ENCODE peak calls at places on chromosomes 11 and 22, in four cellular contexts. O is GM12878, Q is K562, E is stomach. Y is an unnamed sample.
A peak's percentile ranks its signal among the peaks of the same experiment; 100 is the strongest.

GRCh38 chr11:20004856-20005255 is 155.4 kb downstream of the DBX1 start:
- DNase-seq in O (no peak), Q (no peak), E (no peak), Y (no peak)

GRCh38 chr11:119934267-119934666 is 203.6 kb downstream of the TRIM29 start:
- DNase-seq in Q (peak; percentile 33), O (no peak), E (no peak), Y (no peak)

GRCh38 chr11:2444301-2445106 is at the start of the genes KCNQ1 and TRPM5:
- DNase-seq in Q (peak; percentile 98), E (peak; percentile 88), O (no peak), Y (no peak)

GRCh38 chr11:126332221-126332711 is 23.2 kb upstream of the ST3GAL4 start:
- DNase-seq in O (no peak), Q (no peak), E (no peak), Y (peak; percentile 55)

GRCh38 chr11:60169264-60169915 is 13.5 kb downstream of the MS4A6A start:
- DNase-seq in E (peak; percentile 54), Q (no peak), O (no peak), Y (no peak)

GRCh38 chr11:13384837-13385417 is 78.1 kb downstream of the BTBD10 start:
- DNase-seq in O (peak; percentile 3), E (no peak), Q (peak; percentile 23), Y (no peak)

GRCh38 chr11:122697636-122698167 is 42.2 kb downstream of the UBASH3B start:
- DNase-seq in Q (no peak), O (no peak), E (no peak), Y (no peak)

GRCh38 chr22:41951898-41952474 is at the start of gene SMIM45:
- DNase-seq in Q (no peak), E (no peak), O (no peak), Y (no peak)

GRCh38 chr11:68146010-68146540 is 24.9 kb upstream of the CHKA start:
- DNase-seq in E (peak; percentile 99), Q (no peak), O (no peak), Y (peak; percentile 87)

GRCh38 chr11:120272303-120272702 is 32.4 kb downstream of the POU2F3 start:
- DNase-seq in O (no peak), E (no peak), Q (no peak), Y (no peak)

GRCh38 chr22:39214383-39215069 is 30.3 kb downstream of the PDGFB start:
- DNase-seq in O (no peak), Q (no peak), E (no peak), Y (peak; percentile 53)

GRCh38 chr11:76763573-76764348 is 19.4 kb upstream of the TSKU start:
- DNase-seq in E (no peak), Q (no peak), O (no peak), Y (no peak)

GRCh38 chr11:73217131-73217809 is 811 bp upstream of the P2RY2 start:
- DNase-seq in E (no peak), O (no peak), Q (peak; percentile 30), Y (no peak)

GRCh38 chr11:66548774-66549630 is 2.3 kb downstream of the ACTN3 start:
- DNase-seq in E (no peak), Q (no peak), O (no peak), Y (no peak)

GRCh38 chr11:66625752-66626149 is 9.3 kb downstream of the RBM14 start:
- DNase-seq in O (no peak), E (no peak), Q (no peak), Y (no peak)

GRCh38 chr11:16239130-16240105 is 116.9 kb downstream of the SOX6 start:
- DNase-seq in Q (no peak), E (no peak), O (no peak), Y (no peak)

GRCh38 chr22:47814474-47814873 is 1052.0 kb downstream of the TBC1D22A start:
- DNase-seq in O (no peak), Q (no peak), E (no peak), Y (no peak)

GRCh38 chr11:82996966-82997606 is 74.6 kb downstream of the RAB30 start:
- DNase-seq in O (peak; percentile 87), Q (no peak), E (peak; percentile 58), Y (no peak)

GRCh38 chr11:82902086-82902485 is 550 bp downstream of the DDIAS start:
- DNase-seq in Q (peak; percentile 37), E (no peak), O (no peak), Y (no peak)

GRCh38 chr22:35198738-35199137 is 58.6 kb upstream of the HMGXB4 start:
- DNase-seq in E (no peak), O (no peak), Q (no peak), Y (no peak)

GRCh38 chr11:102012946-102013345 is 34.3 kb upstream of the CFAP300 start:
- DNase-seq in Q (no peak), O (no peak), E (no peak), Y (no peak)

GRCh38 chr22:19291218-19291579 is 320 bp downstream of the CLTCL1 start:
- DNase-seq in E (peak; percentile 31), Q (peak; percentile 89), O (no peak), Y (peak; percentile 72)

GRCh38 chr22:32364210-32364609 is 6.5 kb downstream of the RFPL3 start:
- DNase-seq in O (no peak), E (no peak), Q (no peak), Y (no peak)

GRCh38 chr22:27810566-27810965 is 9.0 kb upstream of the MN1 start:
- DNase-seq in O (no peak), Q (no peak), E (peak; percentile 73), Y (no peak)

GRCh38 chr11:75474878-75475766 is 42.1 kb upstream of the KLHL35 start:
- DNase-seq in O (no peak), Q (peak; percentile 91), E (peak; percentile 33), Y (no peak)

GRCh38 chr11:33703771-33704170 is 3.1 kb upstream of the C11orf91 start:
- DNase-seq in Q (no peak), E (peak; percentile 49), O (no peak), Y (no peak)

GRCh38 chr11:43861141-43861540 is 19.5 kb upstream of the ALKBH3 start:
- DNase-seq in O (no peak), Q (no peak), E (no peak), Y (no peak)

GRCh38 chr11:98110030-98110429 is 910.7 kb upstream of the CNTN5 start:
- DNase-seq in O (no peak), E (no peak), Q (no peak), Y (no peak)

GRCh38 chr11:75406338-75406777 is 7.0 kb downstream of the RPS3 start:
- DNase-seq in Q (peak; percentile 74), E (no peak), O (no peak), Y (no peak)

GRCh38 chr11:46290598-46291309 is 13.3 kb downstream of the CREB3L1 start:
- DNase-seq in O (no peak), E (peak; percentile 79), Q (peak; percentile 91), Y (peak; percentile 96)

GRCh38 chr11:103051986-103052385 is 40.0 kb downstream of the DCUN1D5 start:
- DNase-seq in O (no peak), Q (no peak), E (no peak), Y (no peak)

GRCh38 chr22:25085930-25086901 is 113.4 kb upstream of the CRYBB3 start:
- DNase-seq in Q (no peak), O (peak; percentile 79), E (no peak), Y (no peak)

GRCh38 chr11:48099916-48100446 is 116.6 kb upstream of the OR4B1 start:
- DNase-seq in O (no peak), Q (no peak), E (no peak), Y (no peak)

GRCh38 chr22:38881464-38881871 is 9.5 kb upstream of the CBX6 start:
- DNase-seq in O (no peak), E (peak; percentile 59), Q (peak; percentile 3), Y (no peak)

DNA sequence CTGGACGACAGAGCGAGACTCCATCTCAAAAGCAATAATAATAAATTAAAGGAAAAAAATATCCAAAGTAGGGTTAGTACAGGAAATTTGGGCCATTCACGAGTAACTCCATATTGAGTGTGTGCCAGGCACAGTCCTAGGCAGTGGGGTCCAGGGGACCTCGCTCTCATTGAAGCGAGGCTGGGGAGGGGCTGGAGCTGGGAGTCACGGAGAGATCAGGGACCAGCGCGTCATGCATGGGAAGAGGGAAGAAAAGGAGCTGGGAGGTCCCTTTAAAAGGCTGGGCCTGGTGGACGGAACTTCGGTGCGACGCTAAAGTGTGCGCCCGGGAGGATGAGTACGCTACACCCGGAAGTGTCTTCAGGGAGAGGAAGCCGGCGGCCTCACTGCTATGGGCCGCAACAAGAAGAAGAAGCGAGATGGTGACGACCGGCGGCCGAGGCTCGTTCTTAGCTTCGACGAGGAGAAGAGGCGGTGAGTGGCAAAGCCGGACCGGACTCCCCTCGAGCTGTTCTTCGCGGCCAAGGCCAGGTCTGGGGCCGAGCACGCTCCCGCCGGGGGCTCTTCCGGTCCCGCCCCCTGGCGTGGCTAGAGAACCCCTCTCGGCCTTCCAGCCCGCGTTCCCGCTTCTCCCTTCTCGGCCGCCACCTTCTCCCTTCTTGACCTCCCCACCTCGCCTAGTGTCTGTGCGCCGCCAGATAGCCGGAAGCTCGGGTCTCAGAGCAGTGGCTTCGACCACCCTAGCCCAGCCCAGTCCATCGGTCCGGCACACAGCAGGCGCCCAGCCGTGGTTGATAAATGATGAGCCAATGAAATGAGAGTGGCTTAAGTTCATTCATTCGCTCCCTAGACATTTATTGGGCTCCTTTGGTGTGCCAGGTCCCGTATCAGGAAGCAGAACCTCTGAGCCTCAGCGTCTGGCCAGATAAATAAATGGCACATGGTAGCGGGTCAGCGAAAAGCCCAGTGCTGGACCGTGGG is at the start of gene NOL12:
- DNase-seq in E (peak; percentile 85), Q (peak; percentile 87), O (peak; percentile 72), Y (peak; percentile 90)
- TF ChIP-seq EP300 in E (no peak), Q (no peak), O (no peak), Y (no peak)

GRCh38 chr11:22657101-22657694 is 9.2 kb upstream of the GAS2 start:
- DNase-seq in O (no peak), Q (no peak), E (no peak), Y (no peak)
- H3K4me1 ChIP-seq in O (peaks cover 6% of the 10 kb centered on the region), Q (no peaks in the 10 kb centered on the region), E (no peaks in the 10 kb centered on the region), Y (no peaks in the 10 kb centered on the region)

GRCh38 chr11:830295-831131 is 2.2 kb upstream of the CD151 start:
- DNase-seq in E (peak; percentile 72), Q (no peak), O (no peak), Y (no peak)
- TF ChIP-seq POLR2AphosphoS5 in E (no peak), Q (no peak), O (no peak), Y (no peak)

DNA sequence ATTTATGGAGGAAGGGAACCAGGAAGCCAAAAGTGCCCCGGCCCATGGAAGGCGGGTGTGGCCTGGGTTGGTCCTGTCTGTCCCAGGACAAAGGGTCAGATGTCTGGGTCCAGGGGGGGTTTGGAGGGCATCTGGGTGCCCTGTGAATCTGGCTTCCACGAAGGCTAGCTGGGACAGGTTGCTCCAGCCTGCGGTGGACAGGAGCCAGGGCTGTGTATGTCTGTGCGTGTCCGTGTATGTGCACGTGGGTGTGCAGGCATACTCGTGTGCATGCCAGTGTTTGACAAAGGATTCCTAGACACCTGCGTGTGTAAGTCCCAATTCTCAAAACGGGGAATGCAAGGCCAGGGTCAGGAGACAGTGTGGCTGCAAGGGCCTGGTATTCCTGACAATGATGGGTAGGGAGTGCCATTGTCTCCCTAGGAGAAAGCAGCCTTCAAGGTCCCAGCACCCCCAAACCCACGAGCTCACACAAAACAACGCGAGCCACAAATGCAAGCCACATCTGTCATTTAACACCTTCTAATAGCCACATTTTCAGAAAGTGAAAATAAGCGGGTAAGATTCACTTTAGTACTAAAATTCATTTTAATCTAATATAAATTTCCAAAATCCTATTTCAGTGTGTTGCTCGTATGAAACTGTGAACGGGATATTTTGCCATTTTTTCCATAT is 78.4 kb upstream of the WNT7B start:
- DNase-seq in E (peak; percentile 72), Q (no peak), O (no peak), Y (peak; percentile 75)
- TF ChIP-seq EP300 in E (no peak), Q (no peak), O (no peak), Y (no peak)

GRCh38 chr22:36439481-36440271 is 41.8 kb downstream of the TXN2 start:
- DNase-seq in E (no peak), O (no peak), Q (peak; percentile 66), Y (no peak)
- H3K4me1 ChIP-seq in E (peaks cover 35% of the 10 kb centered on the region), O (peaks cover 20% of the 10 kb centered on the region), Q (peaks cover 7% of the 10 kb centered on the region), Y (peaks cover 38% of the 10 kb centered on the region)

Y was measured in suprapubic skin.